ENCODE peak calls at places on chromosome 13, in six cellular contexts. U, G, R, A, V and F are unnamed samples.
A peak's percentile ranks its signal among the peaks of the same experiment; 100 is the strongest.

GRCh38 chr13:24356270-24356669 is 46.9 kb downstream of the C1QTNF9 start:
- DNase-seq in U (no peak), A (no peak), G (no peak), V (no peak), R (no peak), F (no peak)

GRCh38 chr13:42094641-42095040 is 46.2 kb downstream of the DGKH start:
- DNase-seq in V (no peak), A (no peak), U (no peak), G (no peak), R (no peak), F (no peak)

GRCh38 chr13:109747524-109747923 is 38.9 kb downstream of the IRS2 start:
- DNase-seq in U (no peak), A (no peak), G (no peak), R (no peak), V (no peak), F (no peak)

GRCh38 chr13:31878955-31879354 is 139.6 kb downstream of the RXFP2 start:
- DNase-seq in U (no peak), R (no peak), A (no peak), V (no peak), G (no peak), F (no peak)

GRCh38 chr13:23007430-23007829 is 173.3 kb upstream of the SGCG start:
- DNase-seq in R (no peak), G (peak; percentile 11), U (no peak), A (no peak), V (no peak), F (peak; percentile 12)

GRCh38 chr13:23427342-23428182 is 5.9 kb downstream of the SACS start:
- DNase-seq in G (no peak), R (peak; percentile 43), U (peak; percentile 82), A (peak; percentile 44), V (no peak), F (peak; percentile 54)

GRCh38 chr13:112903606-112904195 is 65.3 kb upstream of the MCF2L start:
- DNase-seq in R (no peak), G (no peak), A (no peak), V (no peak), U (no peak), F (no peak)

GRCh38 chr13:59061621-59062020 is 1102.1 kb downstream of the DIAPH3 start:
- DNase-seq in V (peak; percentile 55), A (no peak), R (no peak), G (no peak), U (no peak), F (no peak)

GRCh38 chr13:82933986-82934385 is 948.3 kb downstream of the SLITRK1 start:
- DNase-seq in V (no peak), G (no peak), R (no peak), A (no peak), U (no peak), F (no peak)

GRCh38 chr13:80251403-80251802 is 89.5 kb downstream of the SPRY2 start:
- DNase-seq in V (no peak), R (no peak), G (no peak), A (no peak), U (no peak), F (no peak)

GRCh38 chr13:112900691-112901091 is 68.3 kb upstream of the MCF2L start:
- DNase-seq in V (no peak), G (peak; percentile 4), R (no peak), U (no peak), A (no peak), F (no peak)

GRCh38 chr13:43596924-43597598 is 189.7 kb downstream of the ENOX1 start:
- DNase-seq in G (no peak), U (no peak), R (no peak), V (no peak), A (no peak), F (no peak)

GRCh38 chr13:109500146-109500773 is 286.1 kb downstream of the IRS2 start:
- DNase-seq in G (no peak), A (no peak), V (no peak), U (no peak), R (no peak), F (peak; percentile 19)

GRCh38 chr13:31675521-31675953 is 63.8 kb upstream of the RXFP2 start:
- DNase-seq in U (no peak), R (no peak), A (no peak), G (no peak), V (no peak), F (no peak)

GRCh38 chr13:85373322-85373721 is 425.9 kb downstream of the SLITRK6 start:
- DNase-seq in R (no peak), G (no peak), V (no peak), A (no peak), U (no peak), F (no peak)

GRCh38 chr13:51928231-51928630 is 66.5 kb downstream of the CCDC70 start:
- DNase-seq in G (peak; percentile 30), U (no peak), A (peak; percentile 32), R (no peak), V (no peak), F (no peak)

GRCh38 chr13:106475852-106476251 is 59.6 kb downstream of the EFNB2 start:
- DNase-seq in G (no peak), U (no peak), R (no peak), A (no peak), V (no peak), F (no peak)

DNA sequence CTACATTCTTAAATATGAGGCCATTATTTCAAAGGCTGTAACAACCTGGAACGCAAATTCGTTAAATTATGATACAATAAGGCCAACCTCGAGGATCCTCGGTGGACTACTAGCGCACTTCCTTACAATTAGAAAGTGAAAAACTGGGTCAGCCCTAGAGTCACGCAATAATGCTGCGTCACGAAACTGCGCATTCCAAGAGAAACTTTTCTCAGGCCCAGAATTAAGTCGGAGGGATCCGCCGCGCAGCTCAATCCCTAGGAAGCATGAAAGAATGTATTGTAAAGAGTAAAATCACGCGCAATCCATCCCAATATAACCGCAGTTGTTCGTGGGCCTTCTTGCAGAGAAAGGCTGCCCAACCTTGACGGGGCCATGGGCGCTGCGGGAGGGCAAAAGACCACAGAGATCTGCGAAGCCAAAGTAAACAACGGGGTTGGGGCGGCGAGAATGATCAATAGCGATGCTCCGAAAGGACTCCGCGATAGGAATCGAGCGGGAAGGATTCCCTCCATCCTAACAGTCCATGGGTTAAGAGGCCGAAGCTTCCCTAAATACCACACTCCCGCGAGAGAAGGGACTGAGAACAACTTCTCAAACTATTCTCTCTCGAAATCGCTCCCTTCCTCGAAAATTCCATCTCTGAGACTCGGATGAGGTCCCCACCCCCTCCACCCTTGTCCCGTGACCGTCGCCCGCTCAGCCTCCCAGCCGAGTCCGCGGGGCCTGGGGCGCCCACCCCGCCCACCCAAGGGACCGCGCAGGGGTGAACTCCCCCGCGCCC is 564 bp downstream of the SPART start:
- DNase-seq in G (peak; percentile 62), A (peak; percentile 68), U (peak; percentile 85), V (peak; percentile 67), R (peak; percentile 67), F (peak; percentile 88)
- TF ChIP-seq POLR2A in G (peak; percentile 52), A (peak; percentile 43), U (peak; percentile 60), V (peak; percentile 62), R (no peak), F (peak; percentile 82)

GRCh38 chr13:111206148-111206547 is 91.0 kb downstream of the ARHGEF7 start:
- DNase-seq in R (no peak), V (no peak), U (no peak), A (no peak), G (no peak), F (no peak)
- H3K4me1 ChIP-seq in R (peaks cover 25% of the 10 kb centered on the region), V (peaks cover 2% of the 10 kb centered on the region), U (peaks cover 7% of the 10 kb centered on the region), A (peaks cover 38% of the 10 kb centered on the region), G (peaks cover 72% of the 10 kb centered on the region), F (peaks cover 24% of the 10 kb centered on the region)

GRCh38 chr13:21458816-21459701 is at the start of gene ZDHHC20:
- DNase-seq in A (peak; percentile 92), R (peak; percentile 93), U (peak; percentile 88), G (peak; percentile 81), V (peak; percentile 91), F (peak; percentile 97)
- TF ChIP-seq POLR2A in A (peak; percentile 86), R (no peak), U (peak; percentile 78), G (peak; percentile 66), V (peak; percentile 92), F (peak; percentile 47)

GRCh38 chr13:29239653-29240525 is 355.6 kb downstream of the SLC7A1 start:
- DNase-seq in G (no peak), U (no peak), A (no peak), V (no peak), R (no peak), F (no peak)
- H3K4me1 ChIP-seq in G (no peaks in the 10 kb centered on the region), U (no peaks in the 10 kb centered on the region), A (no peaks in the 10 kb centered on the region), V (no peaks in the 10 kb centered on the region), R (no peaks in the 10 kb centered on the region), F (no peaks in the 10 kb centered on the region)

GRCh38 chr13:50012396-50013169 is 2.7 kb upstream of the KCNRG start:
- DNase-seq in U (no peak), V (no peak), G (no peak), R (no peak), A (no peak), F (no peak)
- TF ChIP-seq POLR2A in U (no peak), V (no peak), G (no peak), R (no peak), A (no peak), F (no peak)